ENCODE peak calls at places on chromosome 1, in six cellular contexts. B is activated naive CD4-positive, alpha-beta T cell; D is heart right ventricle; L is progenitor cell of endocrine pancreas; O is GM23248; V is ELF-1. S is an unnamed sample.

GRCh38 chr1:19091539-19091938 is 118.5 kb downstream of the UBR4 start:
- DNase-seq in B (no peak), D (no peak), L (no peak), O (no peak), V (no peak), S (no peak)

GRCh38 chr1:234718509-234719453 is 108.8 kb upstream of the IRF2BP2 start:
- DNase-seq in B (no peak), D (no peak), L (no peak), O (no peak), V (no peak), S (no peak)

GRCh38 chr1:183310753-183311465 is 107.3 kb downstream of the NMNAT2 start:
- DNase-seq in B (no peak), D (no peak), L (no peak), O (peak), V (no peak), S (peak)

GRCh38 chr1:90147093-90147492 is 152.2 kb downstream of the ZNF326 start:
- DNase-seq in B (no peak), D (no peak), L (no peak), O (no peak), V (no peak), S (no peak)

GRCh38 chr1:121444096-121444495 is 259.3 kb downstream of the SRGAP2C start:
- DNase-seq in B (no peak), D (no peak), L (no peak), O (peak), V (no peak), S (no peak)

GRCh38 chr1:81369814-81370213 is 430.9 kb upstream of the ADGRL2 start:
- DNase-seq in B (no peak), D (no peak), L (no peak), O (no peak), V (no peak), S (no peak)

GRCh38 chr1:112808861-112809684 is 93.9 kb upstream of the PPM1J start:
- DNase-seq in B (peak), D (peak), L (peak), O (peak), V (peak), S (peak)

GRCh38 chr1:185996211-185996610 is 262.0 kb downstream of the HMCN1 start:
- DNase-seq in B (no peak), D (peak), L (no peak), O (peak), V (no peak), S (peak)

GRCh38 chr1:43858324-43858723 is 75.3 kb upstream of the ARTN start:
- DNase-seq in B (no peak), D (no peak), L (no peak), O (peak), V (peak), S (peak)

GRCh38 chr1:221487781-221488520 is 253.9 kb downstream of the DUSP10 start:
- DNase-seq in B (no peak), D (no peak), L (no peak), O (peak), V (no peak), S (peak)